ENCODE peak calls at places on chromosomes 3 and 15, in four cellular contexts. T, A, X and R are unnamed samples.

GRCh38 chr15:83011271-83012037 is at the start of gene C15orf40:
- DNase-seq in T (peak), A (peak), X (peak), R (peak)

GRCh38 chr3:139293665-139294023 is 50.2 kb upstream of the MRPS22 start:
- DNase-seq in T (no peak), A (no peak), X (no peak), R (no peak)

GRCh38 chr3:32454731-32455608 is 47.7 kb downstream of the CMTM6 start:
- DNase-seq in T (no peak), A (no peak), X (no peak), R (peak)

GRCh38 chr15:70269991-70270751 is 172.5 kb upstream of the TLE3 start:
- DNase-seq in T (no peak), A (peak), X (no peak), R (no peak)

GRCh38 chr3:25775936-25776335 is 7.3 kb downstream of the NGLY1 start:
- DNase-seq in T (no peak), A (no peak), X (no peak), R (no peak)

GRCh38 chr3:41746215-41746614 is 215.7 kb downstream of the ULK4 start:
- DNase-seq in T (no peak), A (no peak), X (no peak), R (no peak)

GRCh38 chr3:180280601-180281000 is 243.9 kb upstream of the PEX5L start:
- DNase-seq in T (no peak), A (no peak), X (no peak), R (no peak)

GRCh38 chr3:159234306-159234705 is 432.5 kb downstream of the MFSD1 start:
- DNase-seq in T (no peak), A (no peak), X (no peak), R (no peak)

GRCh38 chr3:162112719-162113118 is 616.1 kb downstream of the OTOL1 start:
- DNase-seq in T (no peak), A (no peak), X (no peak), R (no peak)

GRCh38 chr3:126300761-126301481 is 56.3 kb downstream of the KLF15 start:
- DNase-seq in T (peak), A (peak), X (no peak), R (no peak)

GRCh38 chr3:162441716-162442115 is 945.1 kb downstream of the OTOL1 start:
- DNase-seq in T (no peak), A (no peak), X (no peak), R (no peak)

GRCh38 chr3:107962946-107963345 is 127.9 kb downstream of the CD47 start:
- DNase-seq in T (peak), A (no peak), X (no peak), R (no peak)

GRCh38 chr3:172106037-172106559 is 66.7 kb downstream of the FNDC3B start:
- DNase-seq in T (no peak), A (no peak), X (no peak), R (no peak)

GRCh38 chr15:96345560-96346389 is 15.3 kb downstream of the NR2F2 start:
- DNase-seq in T (peak), A (peak), X (peak), R (no peak)

GRCh38 chr3:55858727-55859126 is 371.6 kb upstream of the WNT5A start:
- DNase-seq in T (no peak), A (no peak), X (no peak), R (no peak)

GRCh38 chr3:278300-279064 is 81.9 kb downstream of the CHL1 start:
- DNase-seq in T (no peak), A (no peak), X (no peak), R (no peak)

GRCh38 chr3:181709537-181710279 is 2.0 kb upstream of the SOX2 start:
- DNase-seq in T (peak), A (peak), X (no peak), R (no peak)

GRCh38 chr3:138375446-138375845 is 27.1 kb downstream of the MRAS start:
- DNase-seq in T (no peak), A (no peak), X (peak), R (no peak)

GRCh38 chr15:34606545-34606944 is 23.1 kb upstream of the GOLGA8B start:
- DNase-seq in T (no peak), A (no peak), X (no peak), R (no peak)

GRCh38 chr3:142931222-142931621 is 32.3 kb downstream of the PAQR9 start:
- DNase-seq in T (peak), A (no peak), X (no peak), R (no peak)

GRCh38 chr3:184110316-184110725 is 13.5 kb downstream of the HTR3E start:
- DNase-seq in T (no peak), A (no peak), X (no peak), R (no peak)

GRCh38 chr3:10462641-10463040 is 42.7 kb downstream of the ATP2B2 start:
- DNase-seq in T (no peak), A (no peak), X (no peak), R (no peak)

GRCh38 chr3:195207731-195208130 is 63.2 kb downstream of the XXYLT1 start:
- DNase-seq in T (no peak), A (no peak), X (no peak), R (no peak)

GRCh38 chr15:28020644-28021043 is 78.5 kb downstream of the OCA2 start:
- DNase-seq in T (no peak), A (no peak), X (no peak), R (no peak)

GRCh38 chr3:128573160-128573559 is 77.5 kb downstream of the RPN1 start:
- DNase-seq in T (no peak), A (no peak), X (no peak), R (no peak)

GRCh38 chr3:126612464-126613205 is 42.3 kb downstream of the TXNRD3 start:
- DNase-seq in T (no peak), A (no peak), X (no peak), R (no peak)

GRCh38 chr3:48662753-48663488 is at the start of gene CELSR3:
- DNase-seq in T (peak), A (peak), X (no peak), R (peak)

GRCh38 chr3:57538465-57538864 is 5.7 kb downstream of the DNAH12 start:
- DNase-seq in T (no peak), A (no peak), X (no peak), R (no peak)

GRCh38 chr3:150421799-150422548 is 13.9 kb downstream of the TSC22D2 start:
- DNase-seq in T (no peak), A (no peak), X (no peak), R (no peak)

GRCh38 chr3:104696470-104696869 is 670.2 kb upstream of the ALCAM start:
- DNase-seq in T (no peak), A (no peak), X (no peak), R (no peak)

GRCh38 chr3:49924683-49925082 is 4.9 kb downstream of the MON1A start:
- DNase-seq in T (peak), A (no peak), X (no peak), R (no peak)

GRCh38 chr3:130386604-130387263 is 41.3 kb downstream of the COL6A5 start:
- DNase-seq in T (peak), A (no peak), X (no peak), R (no peak)

GRCh38 chr3:42490243-42490642 is 12.2 kb upstream of the VIPR1 start:
- DNase-seq in T (no peak), A (no peak), X (peak), R (peak)

GRCh38 chr3:134445631-134446030 is 40.2 kb downstream of the ANAPC13 start:
- DNase-seq in T (no peak), A (no peak), X (no peak), R (no peak)

GRCh38 chr3:9435320-9435719 is 37.9 kb downstream of the SETD5 start:
- DNase-seq in T (no peak), A (no peak), X (no peak), R (no peak)